ENCODE peak calls at places on chromosome X, in five cellular contexts. J is HL-60; R is astrocyte of the spinal cord; F is gastrocnemius medialis; V is naive thymus-derived CD4-positive, alpha-beta T cell. A is an unnamed sample.

GRCh38 chrX:133265331-133265730 is 47.2 kb upstream of the TFDP3 start:
- DNase-seq in R (peak), F (no peak), V (no peak), J (no peak), A (no peak)

GRCh38 chrX:136269921-136270320 is 18.7 kb upstream of the MAP7D3 start:
- DNase-seq in J (no peak), V (no peak), F (no peak), R (no peak), A (no peak)

GRCh38 chrX:123983240-123983639 is 21.7 kb downstream of the STAG2 start:
- DNase-seq in V (no peak), F (no peak), R (no peak), J (no peak), A (no peak)

GRCh38 chrX:130264573-130264972 is 4.1 kb downstream of the ZNF280C start:
- DNase-seq in F (no peak), J (no peak), V (no peak), R (no peak), A (peak)

GRCh38 chrX:118553042-118553714 is 57.6 kb downstream of the DOCK11 start:
- DNase-seq in F (no peak), J (no peak), V (no peak), R (no peak), A (no peak)

GRCh38 chrX:68698955-68699354 is 51.5 kb downstream of the STARD8 start:
- DNase-seq in V (no peak), J (no peak), R (no peak), F (no peak), A (no peak)

GRCh38 chrX:30530591-30530990 is 47.0 kb downstream of the TASL start:
- DNase-seq in F (no peak), R (no peak), J (no peak), V (no peak), A (no peak)

GRCh38 chrX:68196939-68197791 is 236.1 kb downstream of the OPHN1 start:
- DNase-seq in V (no peak), J (no peak), R (peak), F (no peak), A (peak)

GRCh38 chrX:148600131-148600530 is 99.7 kb downstream of the AFF2 start:
- DNase-seq in J (no peak), V (no peak), R (no peak), F (no peak), A (no peak)

GRCh38 chrX:75582511-75582910 is 59.7 kb upstream of the ZDHHC15 start:
- DNase-seq in V (no peak), J (no peak), R (no peak), F (no peak), A (no peak)

GRCh38 chrX:48648299-48648698 is 35.3 kb upstream of the WAS start:
- DNase-seq in F (peak), J (no peak), V (peak), R (peak), A (peak)

GRCh38 chrX:38352362-38352761 is at the start of gene OTC:
- DNase-seq in F (no peak), R (no peak), V (no peak), J (no peak), A (no peak)

GRCh38 chrX:30806187-30806728 is 82.8 kb downstream of the TAB3 start:
- DNase-seq in R (no peak), F (no peak), J (no peak), V (no peak), A (no peak)

GRCh38 chrX:74421181-74422028 is at the start of gene SLC16A2:
- DNase-seq in J (no peak), R (peak), V (peak), F (peak), A (peak)
- H3K4me3 ChIP-seq in J (no peak), R (peak), V (peak), F (peak), A (no peak)

GRCh38 chrX:2631743-2632532 is 59.2 kb upstream of the CD99 start:
- DNase-seq in J (peak), R (no peak), F (no peak), V (no peak), A (no peak)
- H3K4me3 ChIP-seq in J (no peak), R (no peak), F (no peak), V (no peak), A (peak)

GRCh38 chrX:154430504-154430903 is 2.0 kb downstream of the ATP6AP1 start:
- DNase-seq in J (no peak), F (no peak), R (no peak), V (no peak), A (no peak)

GRCh38 chrX:154432210-154432609 is 3.7 kb downstream of the ATP6AP1 start:
- DNase-seq in R (no peak), V (no peak), F (no peak), J (no peak), A (no peak)

GRCh38 chrX:154429708-154430107 is 1.2 kb downstream of the ATP6AP1 start:
- DNase-seq in J (no peak), V (no peak), R (no peak), F (no peak), A (no peak)

GRCh38 chrX:154431321-154431720 is 2.8 kb downstream of the ATP6AP1 start:
- DNase-seq in J (peak), V (no peak), R (no peak), F (no peak), A (no peak)

DNA sequence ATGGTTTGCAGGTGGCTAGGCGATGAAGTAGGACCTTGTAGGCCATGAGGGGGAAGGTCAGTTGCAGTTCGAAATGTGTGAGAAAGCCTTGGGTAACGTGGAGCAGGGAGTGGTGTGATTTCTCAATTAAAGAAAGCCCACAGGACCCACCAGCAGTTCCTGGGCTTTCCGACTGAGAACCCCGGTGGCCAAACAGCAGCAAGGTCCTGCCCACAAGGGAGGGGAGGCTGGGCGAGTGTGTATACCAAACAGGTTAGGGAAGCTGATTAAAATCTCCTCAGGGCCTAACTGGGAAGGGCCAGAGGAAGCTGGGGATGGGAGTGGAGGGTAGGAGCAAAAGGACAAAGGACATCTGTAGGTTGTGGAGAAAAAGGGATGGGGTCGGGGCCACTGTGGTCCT is 2.4 kb downstream of the ATP6AP1 start:
- DNase-seq in R (no peak), V (no peak), J (peak), F (no peak), A (no peak)
- H3K4me3 ChIP-seq in R (no peak), V (no peak), J (peak), F (no peak), A (no peak)

DNA sequence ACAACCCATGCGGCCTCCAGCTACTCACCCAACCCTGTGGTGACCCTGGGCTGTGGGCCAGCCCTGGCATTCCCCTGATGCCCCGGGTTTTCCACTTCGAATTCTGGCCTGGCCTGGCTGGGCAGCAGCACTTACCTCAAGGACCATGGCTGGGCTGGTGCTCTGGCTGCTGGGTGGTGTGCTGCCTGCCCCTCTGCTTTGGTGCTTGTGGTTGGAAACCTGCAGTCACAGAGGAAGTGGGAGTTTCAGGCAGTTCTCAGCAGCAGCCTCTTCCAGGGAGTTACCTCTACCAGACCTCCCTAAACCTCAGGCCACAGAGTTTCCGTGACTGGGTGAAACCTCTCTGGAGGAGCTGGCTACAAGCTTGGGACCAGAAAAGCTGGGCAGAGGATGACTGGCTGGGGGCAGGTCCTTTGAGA is at the start of gene CXCR3:
- DNase-seq in F (no peak), R (peak), V (peak), J (peak), A (no peak)
- H3K4me3 ChIP-seq in F (no peak), R (no peak), V (peak), J (peak), A (peak)

GRCh38 chrX:103276581-103277002 is at the start of gene TCEAL5:
- DNase-seq in V (no peak), R (no peak), J (no peak), F (no peak), A (no peak)

GRCh38 chrX:103274284-103274683 is 2.3 kb downstream of the TCEAL5 start:
- DNase-seq in V (no peak), J (no peak), F (no peak), R (no peak), A (no peak)

GRCh38 chrX:103275947-103276567 is 493 bp downstream of the TCEAL5 start:
- DNase-seq in F (no peak), V (no peak), R (no peak), J (no peak), A (no peak)
- H3K4me3 ChIP-seq in F (no peak), V (no peak), R (no peak), J (no peak), A (no peak)

DNA sequence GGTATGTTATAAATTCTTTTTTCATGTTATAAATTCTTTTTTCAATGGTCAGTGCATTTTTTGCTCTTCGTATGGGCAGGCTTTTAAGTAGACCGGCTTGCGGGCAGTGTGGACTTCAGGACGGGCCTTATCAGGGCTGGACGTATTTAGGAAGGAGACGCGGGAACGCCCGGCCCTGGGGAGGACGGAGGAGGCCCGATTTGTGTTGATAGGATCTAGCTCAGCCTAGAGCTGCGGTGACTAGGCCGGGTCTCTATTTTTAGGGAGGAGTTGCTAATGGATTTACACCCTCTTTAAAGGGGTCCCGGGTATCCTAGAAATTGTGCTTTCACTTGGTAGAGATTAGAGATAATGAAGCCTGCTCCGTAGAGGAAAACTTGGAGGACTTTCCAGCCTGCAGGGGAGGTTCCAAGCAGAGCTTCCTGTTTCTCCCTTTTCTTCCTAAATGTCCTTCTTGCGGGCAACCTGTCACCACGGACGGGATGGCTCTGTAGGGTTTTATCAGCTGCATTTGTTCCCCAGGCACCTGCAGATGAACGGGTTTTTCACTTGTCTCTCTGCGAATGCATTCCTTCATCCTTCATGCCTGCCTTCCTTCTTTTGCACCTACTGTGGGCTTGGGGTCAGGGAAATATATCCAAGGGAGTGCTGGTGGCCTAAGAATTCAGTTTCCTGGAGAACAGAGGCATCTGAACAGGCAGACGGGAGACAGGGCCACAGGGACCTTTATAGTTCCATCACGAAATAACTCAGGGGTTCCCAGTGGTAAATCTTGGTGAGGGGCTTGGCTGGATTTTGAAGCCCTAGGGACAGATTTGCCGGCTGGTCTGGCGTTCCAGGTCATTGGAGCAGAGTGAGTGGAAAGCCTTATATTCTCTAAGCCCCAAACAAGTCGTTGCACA is 1.4 kb downstream of the CD99 start:
- DNase-seq in F (no peak), J (no peak), V (no peak), R (peak), A (peak)
- H3K4me3 ChIP-seq in F (peak), J (peak), V (peak), R (peak), A (peak)